ENCODE peak calls at places on chromosomes 11 and 22, in nine cellular contexts. Y is fibroblast of pulmonary artery, O is thyroid gland, B is body of pancreas, S is astrocyte of the spinal cord, V is GM06990, E is AG09309, J is AG04450, I is coronary artery. Q is an unnamed sample.

GRCh38 chr22:28435271-28435825 is 244.3 kb downstream of the TTC28 start:
- DNase-seq in E (no peak), J (no peak), B (peak; percentile 84), V (no peak), I (no peak), S (no peak), O (peak; percentile 59), Y (no peak), Q (no peak)

GRCh38 chr11:68038718-68039525 is at the start of gene TCIRG1:
- DNase-seq in V (peak; percentile 86), B (peak; percentile 93), S (peak; percentile 76), I (peak; percentile 95), E (no peak), J (no peak), Y (peak; percentile 78), O (peak; percentile 89), Q (peak; percentile 90)

GRCh38 chr22:17566776-17567175 is 3.5 kb downstream of the SLC25A18 start:
- DNase-seq in B (no peak), V (no peak), O (no peak), E (no peak), Y (no peak), I (no peak), J (no peak), S (no peak), Q (no peak)

GRCh38 chr11:15180212-15180814 is 65.6 kb downstream of the INSC start:
- DNase-seq in Y (no peak), S (no peak), E (no peak), O (no peak), V (no peak), I (no peak), B (no peak), J (no peak), Q (peak; percentile 50)

GRCh38 chr11:119625206-119625988 is 103.6 kb downstream of the NECTIN1 start:
- DNase-seq in B (no peak), O (no peak), J (no peak), V (no peak), S (no peak), I (no peak), Y (peak; percentile 16), E (no peak), Q (no peak)

GRCh38 chr11:4862447-4863236 is 13.6 kb upstream of the OR51S1 start:
- DNase-seq in I (no peak), Y (no peak), J (no peak), B (no peak), E (no peak), O (peak; percentile 20), V (no peak), S (no peak), Q (no peak)

GRCh38 chr11:55819330-55819729 is at the start of gene OR5D18:
- DNase-seq in E (no peak), V (no peak), Y (no peak), O (no peak), B (no peak), I (no peak), S (no peak), J (no peak), Q (no peak)

GRCh38 chr11:108632041-108632440 is 32.8 kb upstream of the DDX10 start:
- DNase-seq in Y (no peak), B (no peak), E (no peak), J (no peak), V (no peak), S (no peak), I (no peak), O (no peak), Q (no peak)

GRCh38 chr11:2663915-2664314 is 35.9 kb downstream of the KCNQ1OT1 start:
- DNase-seq in O (no peak), S (no peak), B (no peak), V (no peak), J (no peak), Y (no peak), E (no peak), I (peak; percentile 52), Q (no peak)

GRCh38 chr11:18367431-18367830 is 26.9 kb upstream of the LDHA start:
- DNase-seq in I (no peak), E (no peak), J (no peak), V (no peak), B (no peak), Y (peak; percentile 25), S (no peak), O (no peak), Q (no peak)

GRCh38 chr22:24315367-24315781 is 44.7 kb downstream of the SPECC1L start:
- DNase-seq in B (no peak), O (no peak), Y (no peak), S (peak; percentile 49), E (peak; percentile 20), V (no peak), J (peak; percentile 71), I (no peak), Q (peak; percentile 99)

GRCh38 chr11:61092280-61092766 is 10.0 kb upstream of the CD5 start:
- DNase-seq in S (no peak), E (no peak), O (no peak), B (no peak), J (no peak), I (peak; percentile 45), V (peak; percentile 70), Y (no peak), Q (no peak)

GRCh38 chr11:70862093-70862492 is 390.3 kb downstream of the SHANK2 start:
- DNase-seq in O (no peak), V (no peak), Y (no peak), E (no peak), I (no peak), S (no peak), J (no peak), B (no peak), Q (no peak)

GRCh38 chr22:30552719-30553118 is 6.2 kb upstream of the SEC14L6 start:
- DNase-seq in B (no peak), J (no peak), O (no peak), Y (no peak), S (no peak), I (no peak), V (no peak), E (no peak), Q (no peak)

GRCh38 chr11:120564573-120565301 is 53.2 kb downstream of the GRIK4 start:
- DNase-seq in Y (peak; percentile 68), B (peak; percentile 27), O (peak; percentile 66), V (peak; percentile 87), J (no peak), S (peak; percentile 25), I (no peak), E (no peak), Q (peak; percentile 58)

GRCh38 chr11:10984742-10985141 is 126.9 kb upstream of the ZBED5 start:
- DNase-seq in O (no peak), B (no peak), J (no peak), Y (no peak), V (no peak), S (no peak), E (no peak), I (no peak), Q (no peak)

GRCh38 chr11:61160487-61161189 is 588 bp downstream of the VPS37C start:
- DNase-seq in Y (peak; percentile 14), S (no peak), O (no peak), E (no peak), J (no peak), I (no peak), V (no peak), B (no peak), Q (peak; percentile 16)

GRCh38 chr22:49838771-49839717 is 11.4 kb upstream of the BRD1 start:
- DNase-seq in E (no peak), Y (no peak), I (no peak), O (no peak), V (no peak), B (no peak), S (peak; percentile 19), J (no peak), Q (peak; percentile 27)

GRCh38 chr11:117866526-117866925 is 9.9 kb downstream of the FXYD6 start:
- DNase-seq in J (no peak), Y (no peak), E (no peak), O (no peak), V (no peak), S (no peak), I (peak; percentile 64), B (no peak), Q (no peak)

GRCh38 chr11:117909611-117910382 is 19.4 kb downstream of the TMPRSS13 start:
- DNase-seq in O (no peak), I (peak; percentile 69), Y (no peak), B (no peak), E (no peak), V (no peak), J (no peak), S (no peak), Q (no peak)

GRCh38 chr22:19892249-19892879 is 37.7 kb upstream of the GNB1L start:
- DNase-seq in Y (peak; percentile 69), V (peak; percentile 62), J (no peak), S (peak; percentile 46), B (no peak), E (no peak), O (no peak), I (no peak), Q (peak; percentile 80)

GRCh38 chr22:50201191-50202129 is 649 bp downstream of the SELENOO start:
- DNase-seq in J (no peak), V (no peak), B (peak; percentile 65), S (no peak), Y (no peak), O (peak; percentile 42), E (no peak), I (no peak), Q (peak; percentile 16)

DNA sequence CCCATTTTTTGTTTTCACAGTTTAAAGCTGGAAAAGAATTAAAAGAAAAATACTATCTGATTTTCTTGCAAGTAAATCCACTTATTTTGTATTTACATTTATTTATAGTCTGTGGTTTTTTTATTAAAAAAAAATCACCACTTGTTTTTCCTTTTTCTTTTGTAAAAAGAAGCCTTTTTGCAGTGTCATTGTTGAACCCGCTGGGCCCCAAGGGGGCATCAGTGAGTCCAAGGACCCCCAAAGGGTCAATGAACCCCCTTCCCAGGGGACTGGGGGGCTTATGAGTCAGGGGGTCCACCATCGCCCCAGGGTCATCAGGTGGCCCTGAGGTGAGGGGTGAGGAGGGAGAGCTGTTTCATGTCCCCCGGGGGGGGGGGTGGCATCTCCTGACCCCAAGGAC is 34.0 kb upstream of the EIF3D start:
- DNase-seq in B (no peak), O (no peak), Y (no peak), I (no peak), S (no peak), V (no peak), J (no peak), E (no peak), Q (no peak)
- TF ChIP-seq CTCF in B (no peak), O (no peak), Y (no peak), I (no peak), S (no peak), V (no peak), J (no peak), E (no peak), Q (peak; percentile 5)

GRCh38 chr11:6472934-6473333 is 807 bp downstream of the TRIM3 start:
- DNase-seq in I (no peak), Y (no peak), S (no peak), O (no peak), J (no peak), V (no peak), E (no peak), B (no peak), Q (no peak)
- H3K4me3 ChIP-seq in I (peak overlapping the region; percentile 99), Y (peak overlapping the region; percentile 87), S (peak overlapping the region; percentile 91), O (peak overlapping the region; percentile 76), J (peak overlapping the region; percentile 84), V (peak overlapping the region; percentile 76), E (peak overlapping the region; percentile 82), B (no peak overlapping the region), Q (peak overlapping the region; percentile 90)

GRCh38 chr11:76551400-76551799 is 106.6 kb downstream of the EMSY start:
- DNase-seq in Y (peak; percentile 35), O (no peak), V (no peak), E (no peak), S (peak; percentile 15), J (no peak), B (no peak), I (no peak), Q (peak; percentile 22)
- TF ChIP-seq CTCF in Y (peak; percentile 30), O (peak; percentile 9), V (no peak), E (peak; percentile 6), S (peak; percentile 22), J (peak; percentile 29), B (no peak), I (no peak), Q (peak; percentile 14)

GRCh38 chr11:101129203-101129943 is at the start of gene PGR:
- DNase-seq in V (no peak), E (no peak), I (peak; percentile 73), J (no peak), Y (no peak), B (peak; percentile 16), O (peak; percentile 70), S (no peak), Q (peak; percentile 39)
- H3K4me3 ChIP-seq in V (no peak within 1 kb of the TSS), E (no peak within 1 kb of the TSS), I (peak within 1 kb of the TSS; percentile 78), J (no peak within 1 kb of the TSS), Y (peak within 1 kb of the TSS; percentile 2), B (no peak within 1 kb of the TSS), O (peak within 1 kb of the TSS; percentile 39), S (no peak within 1 kb of the TSS), Q (peak within 1 kb of the TSS; percentile 57)